ENCODE peak calls at places on chromosomes 6 and 20, in four cellular contexts. Y, A, L and E are unnamed samples.

GRCh38 chr6:168417158-168417557 is 23.8 kb upstream of the SMOC2 start:
- DNase-seq in A (no peak), L (no peak), Y (no peak), E (no peak)

GRCh38 chr20:35511814-35512420 is 17.5 kb downstream of the C20orf173 start:
- DNase-seq in L (peak; percentile 69), A (peak; percentile 29), Y (no peak), E (no peak)

GRCh38 chr20:53750827-53751393 is 157.3 kb upstream of the ZNF217 start:
- DNase-seq in Y (no peak), L (peak; percentile 75), A (no peak), E (no peak)

GRCh38 chr6:92181347-92181746 is 1238.0 kb downstream of the EPHA7 start:
- DNase-seq in Y (no peak), L (no peak), A (no peak), E (no peak)

GRCh38 chr6:44704240-44705150 is 317.0 kb downstream of the CDC5L start:
- DNase-seq in Y (no peak), L (no peak), A (no peak), E (no peak)

GRCh38 chr6:19994909-19995308 is 157.7 kb downstream of the ID4 start:
- DNase-seq in L (no peak), Y (no peak), A (no peak), E (no peak)

GRCh38 chr6:90195094-90195793 is 101.4 kb downstream of the BACH2 start:
- DNase-seq in L (no peak), Y (no peak), A (no peak), E (no peak)

GRCh38 chr6:165926378-165926777 is 241.3 kb downstream of the TBXT start:
- DNase-seq in L (no peak), Y (no peak), A (no peak), E (no peak)

GRCh38 chr20:58554541-58554940 is 39.3 kb upstream of the APCDD1L start:
- DNase-seq in A (no peak), L (no peak), Y (no peak), E (no peak)

GRCh38 chr6:149032599-149033405 is 284.7 kb upstream of the TAB2 start:
- DNase-seq in Y (no peak), A (no peak), L (peak; percentile 92), E (no peak)

GRCh38 chr6:42453649-42454427 is 2.1 kb upstream of the TRERF1 start:
- DNase-seq in L (no peak), Y (peak; percentile 74), A (peak; percentile 62), E (peak; percentile 69)